ENCODE peak calls at places on chromosomes 11 and 22, in seven cellular contexts. F is left ventricle myocardium inferior, B is dorsolateral prefrontal cortex, M is H9, U is tibial artery, Y is nephron progenitor cell, X is cardiac fibroblast. J is an unnamed sample.

GRCh38 chr22:47369020-47369419 is 606.6 kb downstream of the TBC1D22A start:
- DNase-seq in X (no peak), B (no peak), U (peak; percentile 54), F (no peak), M (peak; percentile 6), Y (no peak), J (no peak)

GRCh38 chr11:122647728-122648127 is 7.8 kb upstream of the UBASH3B start:
- DNase-seq in M (no peak), X (no peak), Y (no peak), U (no peak), F (no peak), B (no peak), J (no peak)

GRCh38 chr11:65856689-65857499 is 1.1 kb downstream of the CFL1 start:
- DNase-seq in B (peak; percentile 78), X (peak; percentile 73), M (peak; percentile 75), Y (peak; percentile 72), U (peak; percentile 92), F (peak; percentile 86), J (peak; percentile 77)

GRCh38 chr22:17938484-17938924 is 85.9 kb downstream of the MICAL3 start:
- DNase-seq in Y (no peak), B (no peak), M (no peak), X (peak; percentile 84), F (no peak), U (no peak), J (no peak)

GRCh38 chr11:28343304-28344233 is 235.4 kb downstream of the METTL15 start:
- DNase-seq in U (no peak), F (no peak), Y (no peak), X (peak; percentile 76), M (no peak), B (no peak), J (no peak)

GRCh38 chr11:25855916-25856315 is 476.0 kb upstream of the ANO3 start:
- DNase-seq in M (no peak), F (no peak), X (no peak), U (no peak), Y (no peak), B (no peak), J (no peak)

GRCh38 chr11:67262731-67263675 is 3.3 kb upstream of the GRK2 start:
- DNase-seq in M (peak; percentile 87), F (peak; percentile 83), U (peak; percentile 88), X (peak; percentile 84), B (peak; percentile 76), Y (peak; percentile 82), J (peak; percentile 67)

GRCh38 chr22:44180706-44181032 is at the start of gene PARVG:
- DNase-seq in F (no peak), Y (no peak), U (no peak), M (peak; percentile 63), X (no peak), B (no peak), J (no peak)

GRCh38 chr11:111320728-111321568 is 22.6 kb downstream of the POU2AF3 start:
- DNase-seq in B (no peak), U (no peak), F (no peak), M (no peak), X (no peak), Y (no peak), J (no peak)

GRCh38 chr22:23286296-23286695 is 106.0 kb downstream of the BCR start:
- DNase-seq in M (no peak), U (no peak), X (no peak), B (no peak), F (no peak), Y (no peak), J (no peak)

GRCh38 chr11:14583252-14584105 is 60.1 kb upstream of the PDE3B start:
- DNase-seq in X (peak; percentile 9), B (no peak), F (peak; percentile 47), M (no peak), Y (no peak), U (no peak), J (no peak)

GRCh38 chr11:67432655-67433349 is 4.5 kb downstream of the RPS6KB2 start:
- DNase-seq in Y (no peak), U (no peak), M (no peak), X (no peak), B (no peak), F (no peak), J (no peak)

GRCh38 chr22:21652010-21652546 is 10.0 kb downstream of the SDF2L1 start:
- DNase-seq in U (peak; percentile 92), M (peak; percentile 92), F (peak; percentile 90), X (peak; percentile 87), Y (peak; percentile 92), B (peak; percentile 90), J (peak; percentile 77)

GRCh38 chr11:34366522-34366921 is 8.7 kb upstream of the ABTB2 start:
- DNase-seq in X (peak; percentile 44), M (no peak), U (no peak), B (no peak), Y (no peak), F (no peak), J (no peak)
- TF ChIP-seq CTCF in X (no peak), M (peak; percentile 46), U (no peak), B (no peak), Y (no peak), F (peak; percentile 48), J (no peak)

GRCh38 chr22:26134654-26135330 is 34.5 kb upstream of the SEZ6L start:
- DNase-seq in B (no peak), U (no peak), Y (no peak), F (no peak), M (no peak), X (no peak), J (no peak)
- TF ChIP-seq CTCF in B (no peak), U (no peak), Y (peak; percentile 15), F (no peak), M (peak; percentile 69), X (no peak), J (no peak)

GRCh38 chr11:408154-409007 is 6.4 kb downstream of the SIGIRR start:
- DNase-seq in F (no peak), M (no peak), U (peak; percentile 63), X (no peak), Y (no peak), B (no peak), J (no peak)

GRCh38 chr11:407651-408080 is 7.1 kb downstream of the SIGIRR start:
- DNase-seq in M (no peak), Y (no peak), U (no peak), B (no peak), X (no peak), F (no peak), J (no peak)

GRCh38 chr11:405323-405975 is 9.3 kb downstream of the SIGIRR start:
- DNase-seq in X (peak; percentile 59), M (no peak), F (peak; percentile 53), U (peak; percentile 75), Y (no peak), B (no peak), J (no peak)

GRCh38 chr11:405976-406795 is 8.6 kb downstream of the SIGIRR start:
- DNase-seq in B (no peak), F (no peak), U (peak; percentile 67), X (no peak), Y (peak; percentile 38), M (no peak), J (no peak)

DNA sequence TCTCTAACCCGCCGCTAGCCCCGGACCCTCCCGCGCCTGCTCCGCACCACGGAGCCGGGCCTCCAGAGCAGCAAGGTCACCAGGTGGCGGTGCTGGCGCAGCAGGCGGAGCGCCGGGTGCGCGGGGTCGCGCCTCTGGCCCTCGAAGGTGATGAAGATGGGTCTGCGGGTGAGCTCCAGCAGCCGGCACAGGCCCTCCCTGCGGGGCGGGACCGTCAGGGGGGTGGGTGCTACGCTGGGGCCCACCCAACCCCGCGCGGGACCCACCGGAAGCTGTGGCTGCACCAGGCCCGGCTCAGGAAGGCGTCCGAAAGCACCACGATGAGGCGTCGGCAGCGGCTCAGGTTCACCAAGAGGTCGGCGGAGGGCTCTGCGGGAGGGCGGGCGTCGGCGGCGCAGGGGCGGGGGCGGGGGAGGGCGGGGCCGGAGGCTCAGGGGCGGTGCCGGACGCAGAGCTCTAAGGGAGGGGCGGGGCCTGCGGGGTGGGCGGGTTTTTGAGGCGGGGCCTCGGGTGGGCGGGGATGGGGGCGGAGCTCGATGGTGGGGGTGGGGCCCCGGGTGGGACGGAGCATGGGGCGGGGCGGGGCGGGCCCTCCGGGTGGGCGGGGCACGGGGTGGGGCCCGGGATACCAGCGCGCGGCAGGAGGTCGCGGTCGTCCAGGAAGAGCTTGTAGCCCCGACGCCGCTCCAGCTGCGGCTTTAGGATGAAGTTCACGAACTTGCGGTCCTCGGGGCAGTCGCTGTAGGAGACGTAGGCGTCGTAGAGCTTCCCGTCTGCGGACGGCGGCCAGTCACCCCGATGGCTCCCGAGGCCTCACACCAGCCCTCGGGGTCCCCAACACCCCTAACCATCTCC is 7.8 kb downstream of the SIGIRR start:
- DNase-seq in F (peak; percentile 83), Y (peak; percentile 79), X (peak; percentile 89), U (peak; percentile 85), B (no peak), M (peak; percentile 91), J (peak; percentile 76)
- TF ChIP-seq CTCF in F (peak; percentile 39), Y (no peak), X (no peak), U (no peak), B (peak; percentile 5), M (peak; percentile 39), J (no peak)

DNA sequence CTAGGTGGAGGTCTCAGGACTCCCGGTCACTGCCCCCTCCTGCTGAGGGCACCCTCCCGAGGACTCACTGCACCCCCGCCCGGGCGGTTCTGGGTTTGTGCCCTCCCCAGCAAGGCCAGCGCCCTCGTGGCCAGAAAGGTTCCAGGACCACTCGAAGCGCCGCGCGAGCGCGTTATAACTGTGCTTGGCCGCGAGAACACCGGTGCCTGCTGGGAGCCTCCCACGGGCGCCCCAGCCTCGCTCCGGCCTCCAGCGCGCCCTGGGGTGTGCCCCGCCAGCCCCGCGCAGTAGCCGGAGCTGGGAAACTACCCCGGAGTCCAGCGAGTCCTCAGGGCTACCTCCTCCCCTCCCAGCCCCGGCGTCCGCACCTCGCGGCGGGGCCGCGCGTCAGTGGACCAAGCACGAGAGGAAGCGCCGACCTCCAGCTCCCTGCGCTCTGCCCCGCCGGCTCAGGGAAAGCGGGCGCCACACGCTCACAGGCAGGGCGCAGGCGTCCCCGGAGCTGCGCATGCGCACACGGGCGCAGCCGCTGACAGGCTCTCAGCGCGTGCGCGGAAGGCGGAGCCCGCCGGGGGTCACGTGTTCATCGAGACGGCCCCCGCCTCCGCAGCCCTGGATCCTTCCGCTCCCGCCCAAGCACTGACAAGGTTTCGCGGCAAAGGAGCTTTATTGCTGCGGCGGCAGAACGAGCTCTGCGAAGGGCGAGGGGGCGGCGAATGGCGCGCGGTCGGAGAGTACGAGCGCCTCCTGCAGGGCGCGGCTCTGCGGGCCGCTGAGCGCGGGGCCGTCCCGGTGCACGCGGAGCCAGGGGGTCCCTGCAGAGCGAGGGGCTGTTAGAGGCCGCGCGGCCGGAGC is at the start of gene SCO2:
- DNase-seq in B (peak; percentile 96), Y (peak; percentile 98), F (peak; percentile 97), U (peak; percentile 97), X (peak; percentile 98), M (peak; percentile 94), J (peak; percentile 97)
- TF ChIP-seq CTCF in B (peak; percentile 49), Y (peak; percentile 34), F (peak; percentile 43), U (peak; percentile 39), X (peak; percentile 31), M (peak; percentile 61), J (no peak)